ENCODE peak calls at places on chromosomes 2 and 18, in five cellular contexts. B is NCI-H345, K is H54, U is A172, V is WERI-Rb-1. Q is an unnamed sample.

GRCh38 chr2:33085646-33086045 is 138.9 kb downstream of the LTBP1 start:
- DNase-seq in K (no peak), B (no peak), V (no peak), U (no peak), Q (no peak)

GRCh38 chr2:217660423-217660822 is 342.4 kb downstream of the TNS1 start:
- DNase-seq in B (no peak), V (no peak), U (no peak), K (no peak), Q (no peak)

GRCh38 chr18:10519999-10520935 is 5.6 kb upstream of the NAPG start:
- DNase-seq in B (peak; percentile 78), K (peak; percentile 29), V (peak; percentile 85), U (peak; percentile 77), Q (peak; percentile 83)

GRCh38 chr2:156436477-156437085 is 402 bp downstream of the GPD2 start:
- DNase-seq in U (peak; percentile 38), V (no peak), K (peak; percentile 33), B (peak; percentile 34), Q (peak; percentile 49)

GRCh38 chr2:210792000-210792399 is 235.6 kb downstream of the CPS1 start:
- DNase-seq in B (no peak), V (no peak), K (no peak), U (no peak), Q (no peak)

GRCh38 chr18:54223568-54224241 is 764 bp downstream of the MBD2 start:
- DNase-seq in B (peak; percentile 73), V (peak; percentile 38), U (peak; percentile 73), K (peak; percentile 30), Q (peak; percentile 95)

GRCh38 chr2:38551746-38552145 is 51.0 kb downstream of the HNRNPLL start:
- DNase-seq in U (no peak), V (no peak), B (no peak), K (no peak), Q (no peak)

GRCh38 chr18:55236150-55236931 is 277.1 kb upstream of the CCDC68 start:
- DNase-seq in K (no peak), B (no peak), V (no peak), U (no peak), Q (no peak)